ENCODE peak calls at places on chromosomes 3 and 15, in six cellular contexts. B is GM12878, S is GM12892, N is H1, P is K562, F is HepG2. Y is an unnamed sample.

GRCh38 chr15:70856884-70857546 is 3.1 kb upstream of the LARP6 start:
- DNase-seq in B (no peak), S (no peak), N (no peak), P (no peak), F (no peak), Y (no peak)

GRCh38 chr15:32994810-32995424 is 199.6 kb downstream of the FMN1 start:
- DNase-seq in B (no peak), S (no peak), N (no peak), P (peak; percentile 23), F (peak; percentile 7), Y (no peak)

GRCh38 chr3:79766474-79767193 is 1.2 kb downstream of the ROBO1 start:
- DNase-seq in B (no peak), S (no peak), N (no peak), P (no peak), F (no peak), Y (no peak)

GRCh38 chr3:170585008-170585936 is 603 bp downstream of the SLC7A14 start:
- DNase-seq in B (no peak), S (no peak), N (no peak), P (no peak), F (no peak), Y (no peak)

GRCh38 chr3:140629351-140630137 is 48.3 kb upstream of the TRIM42 start:
- DNase-seq in B (no peak), S (no peak), N (no peak), P (no peak), F (peak; percentile 17), Y (no peak)

GRCh38 chr15:48331796-48332641 is 790 bp downstream of the DUT start:
- DNase-seq in B (no peak), S (peak; percentile 66), N (peak; percentile 17), P (peak; percentile 91), F (peak; percentile 21), Y (peak; percentile 64)

GRCh38 chr3:183310936-183311335 is 57.9 kb downstream of the B3GNT5 start:
- DNase-seq in B (no peak), S (no peak), N (no peak), P (no peak), F (no peak), Y (no peak)

GRCh38 chr15:96421211-96421610 is 90.7 kb downstream of the NR2F2 start:
- DNase-seq in B (no peak), S (no peak), N (no peak), P (peak; percentile 32), F (no peak), Y (no peak)

GRCh38 chr3:52539010-52539653 is 2.7 kb downstream of the UQCC5 start:
- DNase-seq in B (no peak), S (no peak), N (no peak), P (no peak), F (no peak), Y (no peak)

GRCh38 chr3:36124118-36124796 is 256.0 kb upstream of the STAC start:
- DNase-seq in B (no peak), S (no peak), N (peak; percentile 41), P (no peak), F (peak; percentile 38), Y (no peak)

GRCh38 chr3:171982829-171983228 is 56.5 kb upstream of the FNDC3B start:
- DNase-seq in B (no peak), S (no peak), N (no peak), P (no peak), F (no peak), Y (no peak)

GRCh38 chr3:44899683-44900367 is 25.4 kb downstream of the TGM4 start:
- DNase-seq in B (no peak), S (no peak), N (no peak), P (no peak), F (no peak), Y (no peak)

GRCh38 chr3:100575704-100576103 is 33.7 kb upstream of the ADGRG7 start:
- DNase-seq in B (no peak), S (no peak), N (no peak), P (no peak), F (no peak), Y (no peak)

GRCh38 chr3:181838940-181839914 is 127.5 kb downstream of the SOX2 start:
- DNase-seq in B (no peak), S (no peak), N (no peak), P (no peak), F (no peak), Y (no peak)

GRCh38 chr15:99134317-99134821 is 29.5 kb downstream of the SYNM start:
- DNase-seq in B (no peak), S (no peak), N (no peak), P (no peak), F (no peak), Y (no peak)

GRCh38 chr15:66864871-66865281 is 162.8 kb downstream of the SMAD6 start:
- DNase-seq in B (no peak), S (no peak), N (no peak), P (no peak), F (no peak), Y (no peak)

GRCh38 chr15:73540161-73540560 is 93.0 kb downstream of the NPTN start:
- DNase-seq in B (no peak), S (no peak), N (no peak), P (no peak), F (no peak), Y (no peak)

GRCh38 chr15:83762367-83762766 is 108.4 kb downstream of the ADAMTSL3 start:
- DNase-seq in B (no peak), S (no peak), N (no peak), P (no peak), F (no peak), Y (no peak)

GRCh38 chr15:83764201-83764839 is 110.4 kb downstream of the ADAMTSL3 start:
- DNase-seq in B (no peak), S (no peak), N (no peak), P (no peak), F (no peak), Y (no peak)

GRCh38 chr15:83766326-83766725 is 112.4 kb downstream of the ADAMTSL3 start:
- DNase-seq in B (no peak), S (no peak), N (no peak), P (no peak), F (no peak), Y (no peak)

GRCh38 chr15:83769411-83769960 is 115.6 kb downstream of the ADAMTSL3 start:
- DNase-seq in B (peak; percentile 9), S (no peak), N (no peak), P (no peak), F (no peak), Y (no peak)

GRCh38 chr15:83767786-83768185 is 113.9 kb downstream of the ADAMTSL3 start:
- DNase-seq in B (no peak), S (no peak), N (no peak), P (no peak), F (no peak), Y (no peak)
- TF ChIP-seq TAF1 in B (no peak), S (no peak), N (no peak), P (no peak), F (no peak), Y (no peak)

GRCh38 chr15:68896178-68896577 is 34.1 kb upstream of the SPESP1 start:
- DNase-seq in B (no peak), S (no peak), N (no peak), P (no peak), F (no peak), Y (no peak)

GRCh38 chr15:68894208-68894607 is 36.1 kb upstream of the SPESP1 start:
- DNase-seq in B (no peak), S (no peak), N (no peak), P (no peak), F (no peak), Y (no peak)

GRCh38 chr15:68900032-68900431 is 30.3 kb upstream of the SPESP1 start:
- DNase-seq in B (no peak), S (no peak), N (no peak), P (no peak), F (peak; percentile 52), Y (no peak)
- TF ChIP-seq POLR2AphosphoS5 in B (no peak), S (no peak), N (no peak), P (no peak), F (no peak), Y (no peak)

GRCh38 chr3:47163023-47163989 is 607 bp downstream of the SETD2 start:
- DNase-seq in B (no peak), S (peak; percentile 30), N (no peak), P (peak; percentile 69), F (peak; percentile 71), Y (peak; percentile 30)

GRCh38 chr3:47161983-47162694 is 1.8 kb downstream of the SETD2 start:
- DNase-seq in B (no peak), S (no peak), N (no peak), P (no peak), F (no peak), Y (no peak)

GRCh38 chr3:47159820-47160219 is 4.1 kb downstream of the SETD2 start:
- DNase-seq in B (no peak), S (no peak), N (no peak), P (no peak), F (no peak), Y (no peak)

GRCh38 chr3:47162695-47163022 is 1.3 kb downstream of the SETD2 start:
- DNase-seq in B (no peak), S (no peak), N (no peak), P (peak; percentile 42), F (no peak), Y (no peak)

DNA sequence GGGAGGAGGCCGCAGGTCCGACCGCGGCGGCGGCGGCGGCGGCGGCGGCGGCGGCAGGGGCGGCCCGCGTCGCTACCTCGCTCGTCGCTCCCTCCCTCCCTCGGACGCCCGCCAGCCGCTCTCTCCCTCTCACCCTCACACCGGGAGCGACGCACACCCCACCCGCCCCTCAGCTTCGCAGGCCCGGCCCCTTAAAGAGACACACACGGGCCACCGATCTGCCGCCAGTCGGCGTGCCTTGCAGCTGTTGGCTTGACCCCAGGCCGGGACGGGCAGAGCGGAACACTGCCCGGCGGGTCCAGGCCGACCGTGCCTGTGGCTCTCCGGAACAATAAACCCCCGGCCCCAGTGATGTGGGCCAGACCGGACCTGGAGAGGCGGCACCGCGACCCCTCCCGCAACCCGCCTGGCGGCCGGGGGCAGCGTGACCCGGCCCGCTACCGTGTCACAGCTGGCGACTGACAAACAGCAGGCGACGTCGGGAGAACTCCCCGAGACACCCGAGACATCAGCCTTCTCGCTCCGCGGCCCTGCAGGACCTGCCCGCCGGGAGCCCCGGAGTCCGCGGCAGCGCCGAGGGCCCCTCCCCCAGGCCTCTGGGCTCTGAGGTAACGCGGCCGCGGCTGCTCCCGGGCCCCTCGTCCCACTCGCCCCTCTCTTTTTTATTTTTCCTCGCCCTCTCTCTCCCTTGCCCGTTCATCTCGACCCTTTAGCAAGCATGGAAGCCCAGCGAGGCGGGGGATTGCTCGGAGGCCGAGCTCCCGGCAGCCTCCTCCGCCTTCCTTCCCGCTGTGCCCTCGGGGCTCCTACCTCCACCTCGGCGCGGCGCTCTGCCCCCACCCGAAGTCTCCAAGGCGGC is at the start of gene SETD2:
- DNase-seq in B (peak; percentile 43), S (peak; percentile 77), N (peak; percentile 81), P (peak; percentile 95), F (peak; percentile 87), Y (peak; percentile 84)
- TF ChIP-seq POLR2A in B (peak; percentile 69), S (no peak), N (peak; percentile 17), P (peak; percentile 74), F (peak; percentile 50), Y (no peak)

GRCh38 chr3:188322135-188322892 is 168.4 kb downstream of the LPP start:
- DNase-seq in B (no peak), S (no peak), N (no peak), P (no peak), F (no peak), Y (no peak)

GRCh38 chr3:188321258-188321657 is 167.3 kb downstream of the LPP start:
- DNase-seq in B (no peak), S (no peak), N (no peak), P (no peak), F (no peak), Y (no peak)

GRCh38 chr3:188323067-188323842 is 169.3 kb downstream of the LPP start:
- DNase-seq in B (no peak), S (no peak), N (no peak), P (no peak), F (no peak), Y (no peak)

GRCh38 chr3:188319569-188319968 is 165.6 kb downstream of the LPP start:
- DNase-seq in B (no peak), S (no peak), N (no peak), P (no peak), F (peak; percentile 45), Y (no peak)

GRCh38 chr3:188320757-188321156 is 166.8 kb downstream of the LPP start:
- DNase-seq in B (no peak), S (no peak), N (no peak), P (no peak), F (no peak), Y (no peak)
- TF ChIP-seq TAF1 in B (no peak), S (no peak), N (no peak), P (no peak), F (no peak), Y (no peak)